ENCODE peak calls at places on chromosome 16, in four cellular contexts. One of them, this sample, is unnamed.

GRCh38 chr16:27123795-27124194 is 57.1 kb downstream of the C16orf82 start:
- DNase-seq in HT-29: no peak
- DNase-seq in stimulated activated CD8-positive, alpha-beta memory T cell treated with anti-CD3 and anti-CD28 coated beads, Interleukin-2, amount 100 ng/mL, for 1 hour: no peak
- DNase-seq in AG09309: no peak
- DNase-seq in this sample: no peak

GRCh38 chr16:88377961-88378360 is 4.8 kb upstream of the ZNF469 start:
- DNase-seq in HT-29: no peak
- DNase-seq in stimulated activated CD8-positive, alpha-beta memory T cell treated with anti-CD3 and anti-CD28 coated beads, Interleukin-2, amount 100 ng/mL, for 1 hour: no peak
- DNase-seq in AG09309: no peak
- DNase-seq in this sample: no peak

GRCh38 chr16:75074920-75075687 is 41.5 kb downstream of the LDHD start:
- DNase-seq in HT-29: no peak
- DNase-seq in stimulated activated CD8-positive, alpha-beta memory T cell treated with anti-CD3 and anti-CD28 coated beads, Interleukin-2, amount 100 ng/mL, for 1 hour: peak; percentile 52
- DNase-seq in AG09309: no peak
- DNase-seq in this sample: no peak

GRCh38 chr16:87635541-87636049 is 33.3 kb downstream of the JPH3 start:
- DNase-seq in HT-29: peak; percentile 76
- DNase-seq in stimulated activated CD8-positive, alpha-beta memory T cell treated with anti-CD3 and anti-CD28 coated beads, Interleukin-2, amount 100 ng/mL, for 1 hour: peak; percentile 46
- DNase-seq in AG09309: no peak
- DNase-seq in this sample: no peak

GRCh38 chr16:15482068-15482747 is 47.8 kb downstream of the BMERB1 start:
- DNase-seq in HT-29: peak; percentile 92
- DNase-seq in stimulated activated CD8-positive, alpha-beta memory T cell treated with anti-CD3 and anti-CD28 coated beads, Interleukin-2, amount 100 ng/mL, for 1 hour: no peak
- DNase-seq in AG09309: peak; percentile 83
- DNase-seq in this sample: no peak

GRCh38 chr16:11877374-11877773 is 26.0 kb upstream of the RSL1D1 start:
- DNase-seq in HT-29: no peak
- DNase-seq in stimulated activated CD8-positive, alpha-beta memory T cell treated with anti-CD3 and anti-CD28 coated beads, Interleukin-2, amount 100 ng/mL, for 1 hour: no peak
- DNase-seq in AG09309: no peak
- DNase-seq in this sample: no peak

GRCh38 chr16:27374794-27375499 is 27.0 kb upstream of the IL21R start:
- DNase-seq in HT-29: peak; percentile 84
- DNase-seq in stimulated activated CD8-positive, alpha-beta memory T cell treated with anti-CD3 and anti-CD28 coated beads, Interleukin-2, amount 100 ng/mL, for 1 hour: no peak
- DNase-seq in AG09309: no peak
- DNase-seq in this sample: peak; percentile 32

GRCh38 chr16:72848759-72849664 is 198.9 kb downstream of the ZFHX3 start:
- DNase-seq in HT-29: peak; percentile 87
- DNase-seq in stimulated activated CD8-positive, alpha-beta memory T cell treated with anti-CD3 and anti-CD28 coated beads, Interleukin-2, amount 100 ng/mL, for 1 hour: no peak
- DNase-seq in AG09309: peak; percentile 71
- DNase-seq in this sample: no peak

GRCh38 chr16:54432481-54433229 is 146.1 kb upstream of the IRX3 start:
- DNase-seq in HT-29: no peak
- DNase-seq in stimulated activated CD8-positive, alpha-beta memory T cell treated with anti-CD3 and anti-CD28 coated beads, Interleukin-2, amount 100 ng/mL, for 1 hour: no peak
- DNase-seq in AG09309: no peak
- DNase-seq in this sample: no peak